ENCODE peak calls at places on chromosomes 11 and 22, in four cellular contexts. B, K, Z and O are unnamed samples.

GRCh38 chr11:4466168-4466891 is 16.1 kb upstream of the OR52K1 start:
- DNase-seq in B (no peak), K (no peak), Z (no peak), O (no peak)

GRCh38 chr22:35212020-35212419 is 45.3 kb upstream of the HMGXB4 start:
- DNase-seq in B (no peak), K (no peak), Z (no peak), O (no peak)

GRCh38 chr11:108498816-108499408 is 728 bp upstream of the POGLUT3 start:
- DNase-seq in B (no peak), K (no peak), Z (peak; percentile 14), O (no peak)

GRCh38 chr11:65172600-65172999 is 2.6 kb downstream of the SPDYC start:
- DNase-seq in B (no peak), K (no peak), Z (no peak), O (no peak)

GRCh38 chr11:35348898-35349687 is 70.3 kb downstream of the SLC1A2 start:
- DNase-seq in B (no peak), K (no peak), Z (no peak), O (no peak)

GRCh38 chr11:46294365-46295309 is 17.2 kb downstream of the CREB3L1 start:
- DNase-seq in B (no peak), K (no peak), Z (no peak), O (peak; percentile 67)

GRCh38 chr11:102229510-102230119 is 87.7 kb upstream of the BIRC3 start:
- DNase-seq in B (no peak), K (no peak), Z (no peak), O (no peak)

GRCh38 chr11:122516686-122517085 is 138.8 kb upstream of the UBASH3B start:
- DNase-seq in B (no peak), K (no peak), Z (no peak), O (no peak)

GRCh38 chr11:110069158-110069737 is 23.9 kb upstream of the ZC3H12C start:
- DNase-seq in B (no peak), K (no peak), Z (peak; percentile 78), O (peak; percentile 61)

GRCh38 chr11:93589347-93589746 is 46.2 kb upstream of the SMCO4 start:
- DNase-seq in B (no peak), K (no peak), Z (peak; percentile 37), O (no peak)

GRCh38 chr22:19769393-19769715 is 8.8 kb downstream of the TBX1 start:
- DNase-seq in B (no peak), K (no peak), Z (no peak), O (no peak)

GRCh38 chr22:43000441-43001175 is 14.3 kb downstream of the PACSIN2 start:
- DNase-seq in B (no peak), K (peak; percentile 61), Z (no peak), O (no peak)